ENCODE peak calls at places on chromosomes 6 and 20, in seven cellular contexts. Y is HCT116, Z is HepG2, Q is SK-N-SH, X is GM12878, N is H1, M is K562. B is an unnamed sample.

GRCh38 chr20:41373851-41374567 is 7.4 kb upstream of the EMILIN3 start:
- DNase-seq in Y (no peak), Z (no peak), Q (peak), X (no peak), N (no peak), M (no peak), B (no peak)

GRCh38 chr6:141969201-141969600 is 163.5 kb upstream of the GJE1 start:
- DNase-seq in Y (no peak), Z (no peak), Q (no peak), X (no peak), N (no peak), M (no peak), B (no peak)

GRCh38 chr6:11143394-11144371 is 32.2 kb upstream of the ERVFRD-1 start:
- DNase-seq in Y (peak), Z (peak), Q (no peak), X (no peak), N (no peak), M (peak), B (peak)

GRCh38 chr6:9566096-9566495 is 848.8 kb downstream of the TFAP2A start:
- DNase-seq in Y (no peak), Z (no peak), Q (no peak), X (no peak), N (no peak), M (no peak), B (no peak)

GRCh38 chr6:24879351-24879750 is 56.4 kb downstream of the RIPOR2 start:
- DNase-seq in Y (no peak), Z (no peak), Q (no peak), X (no peak), N (no peak), M (no peak), B (no peak)

GRCh38 chr6:128521302-128521632 is 868 bp upstream of the PTPRK start:
- DNase-seq in Y (no peak), Z (no peak), Q (no peak), X (no peak), N (no peak), M (no peak), B (no peak)

GRCh38 chr6:158639056-158639455 is 5.5 kb downstream of the DYNLT1 start:
- DNase-seq in Y (no peak), Z (no peak), Q (no peak), X (no peak), N (no peak), M (no peak), B (no peak)

GRCh38 chr20:38588303-38588702 is 7.3 kb downstream of the ADIG start:
- DNase-seq in Y (no peak), Z (no peak), Q (no peak), X (no peak), N (no peak), M (no peak), B (no peak)

GRCh38 chr6:123089223-123089622 is 93.2 kb downstream of the CLVS2 start:
- DNase-seq in Y (no peak), Z (no peak), Q (no peak), X (no peak), N (no peak), M (no peak), B (no peak)

GRCh38 chr20:41469868-41470267 is 103.2 kb upstream of the EMILIN3 start:
- DNase-seq in Y (no peak), Z (no peak), Q (no peak), X (no peak), N (no peak), M (no peak), B (no peak)

GRCh38 chr6:43059168-43060033 is at the start of the genes KLC4 and MRPL2:
- DNase-seq in Y (peak), Z (peak), Q (peak), X (peak), N (peak), M (peak), B (peak)

GRCh38 chr6:43060034-43060754 is 763 bp downstream of the KLC4 start:
- DNase-seq in Y (no peak), Z (peak), Q (no peak), X (no peak), N (no peak), M (peak), B (peak)

GRCh38 chr6:43055966-43056365 is 2.3 kb upstream of the CUL7 start:
- DNase-seq in Y (no peak), Z (no peak), Q (no peak), X (no peak), N (no peak), M (no peak), B (no peak)

GRCh38 chr6:43060755-43061633 is 1.6 kb downstream of the KLC4 start:
- DNase-seq in Y (no peak), Z (no peak), Q (no peak), X (no peak), N (no peak), M (no peak), B (no peak)

DNA sequence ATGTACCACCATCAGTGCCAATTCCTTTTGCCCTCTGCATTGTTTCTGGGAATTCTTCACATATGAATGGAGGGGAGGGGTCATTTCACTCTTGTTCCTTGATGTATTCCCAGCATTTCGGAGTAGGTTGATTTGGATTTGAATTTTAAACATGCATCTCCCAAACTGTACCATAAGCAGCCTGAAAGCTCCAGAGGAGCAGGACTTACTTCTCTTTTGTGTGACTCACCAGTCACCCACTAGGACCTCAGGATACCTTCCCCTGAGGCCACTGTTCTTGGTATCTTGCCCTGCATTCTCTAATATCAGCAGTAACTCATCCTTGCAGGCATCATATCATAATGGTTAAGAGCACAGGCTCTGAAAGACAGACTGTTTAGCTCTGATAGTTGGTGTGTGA is 723 bp downstream of the MRPL2 start:
- DNase-seq in Y (no peak), Z (no peak), Q (no peak), X (no peak), N (no peak), M (no peak), B (no peak)
- TF ChIP-seq JUND in Y (no peak), Z (no peak), Q (no peak), X (no peak), N (no peak), M (no peak), B (no peak)

GRCh38 chr6:137754366-137754765 is 112.7 kb upstream of the TNFAIP3 start:
- DNase-seq in Y (no peak), Z (no peak), Q (no peak), X (no peak), N (no peak), M (no peak), B (no peak)
- TF ChIP-seq JUND in Y (no peak), Z (no peak), Q (no peak), X (no peak), N (no peak), M (no peak), B (no peak)

GRCh38 chr6:43184268-43184985 is 2.4 kb downstream of the CUL9 start:
- DNase-seq in Y (no peak), Z (no peak), Q (no peak), X (no peak), N (no peak), M (no peak), B (no peak)
- TF ChIP-seq JUND in Y (no peak), Z (no peak), Q (no peak), X (no peak), N (no peak), M (no peak), B (no peak)

GRCh38 chr6:112113371-112113770 is 26.0 kb downstream of the FAM229B start:
- DNase-seq in Y (no peak), Z (no peak), Q (no peak), X (no peak), N (no peak), M (no peak), B (no peak)
- TF ChIP-seq JUND in Y (no peak), Z (no peak), Q (no peak), X (no peak), N (no peak), M (no peak), B (no peak)

DNA sequence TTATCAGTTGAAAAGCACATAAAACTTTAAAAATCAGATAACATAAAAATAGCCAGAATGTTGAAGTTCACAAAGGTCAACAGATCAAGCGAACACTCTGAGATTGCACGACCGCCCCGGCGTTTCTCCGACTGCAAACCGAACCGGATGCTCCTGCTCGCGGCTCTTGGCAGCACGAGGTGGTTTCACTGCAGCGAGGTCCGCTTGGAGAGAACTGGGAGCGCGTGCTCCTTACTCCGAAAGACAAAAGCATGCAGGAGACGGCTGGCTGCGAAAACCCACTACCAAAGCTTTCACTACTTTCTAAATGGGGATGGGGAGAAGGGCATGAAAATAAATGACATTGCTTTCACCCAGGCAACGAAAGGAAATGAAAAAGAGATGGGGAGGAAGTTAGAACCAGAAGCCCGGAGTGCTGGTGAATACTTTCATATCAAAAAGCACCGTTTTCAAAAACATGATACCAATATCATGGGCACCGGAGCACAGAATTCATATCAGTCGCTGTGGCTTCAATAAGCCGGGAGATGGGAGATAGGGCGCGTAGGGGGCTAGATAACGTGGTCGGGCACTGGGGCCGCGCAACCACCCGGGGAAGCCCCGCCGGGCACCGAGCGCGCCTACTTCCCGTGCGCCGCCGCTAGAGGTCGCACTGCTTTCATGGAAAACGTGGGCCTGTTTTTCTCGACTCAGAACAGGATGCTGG is 8.3 kb upstream of the ANKRD60 start:
- DNase-seq in Y (no peak), Z (peak), Q (peak), X (peak), N (peak), M (peak), B (peak)
- TF ChIP-seq JUND in Y (no peak), Z (no peak), Q (no peak), X (no peak), N (peak), M (no peak), B (no peak)

DNA sequence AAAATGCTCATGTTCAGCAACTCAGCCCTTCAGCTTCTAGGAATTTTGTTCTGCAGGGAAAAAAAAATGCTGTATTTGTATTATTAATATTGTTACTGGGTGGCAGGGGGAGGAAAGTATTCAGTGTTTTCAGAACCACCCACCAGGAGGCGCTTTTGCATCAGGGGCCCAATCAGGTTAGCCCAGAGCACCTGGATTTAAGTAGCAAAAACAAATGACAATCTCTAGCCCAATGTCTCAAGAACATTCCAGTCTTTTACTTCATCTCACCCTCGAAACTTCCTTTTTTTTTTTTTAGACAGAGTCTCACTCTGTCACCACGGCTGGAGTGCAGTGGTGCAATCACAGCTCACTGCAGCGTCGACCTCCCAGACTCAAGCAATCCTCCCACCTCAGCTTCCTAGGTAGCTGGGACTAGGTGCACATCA is 635 bp upstream of the C20orf203 start:
- DNase-seq in Y (peak), Z (peak), Q (peak), X (no peak), N (no peak), M (peak), B (peak)
- TF ChIP-seq JUND in Y (no peak), Z (no peak), Q (no peak), X (no peak), N (no peak), M (no peak), B (no peak)

DNA sequence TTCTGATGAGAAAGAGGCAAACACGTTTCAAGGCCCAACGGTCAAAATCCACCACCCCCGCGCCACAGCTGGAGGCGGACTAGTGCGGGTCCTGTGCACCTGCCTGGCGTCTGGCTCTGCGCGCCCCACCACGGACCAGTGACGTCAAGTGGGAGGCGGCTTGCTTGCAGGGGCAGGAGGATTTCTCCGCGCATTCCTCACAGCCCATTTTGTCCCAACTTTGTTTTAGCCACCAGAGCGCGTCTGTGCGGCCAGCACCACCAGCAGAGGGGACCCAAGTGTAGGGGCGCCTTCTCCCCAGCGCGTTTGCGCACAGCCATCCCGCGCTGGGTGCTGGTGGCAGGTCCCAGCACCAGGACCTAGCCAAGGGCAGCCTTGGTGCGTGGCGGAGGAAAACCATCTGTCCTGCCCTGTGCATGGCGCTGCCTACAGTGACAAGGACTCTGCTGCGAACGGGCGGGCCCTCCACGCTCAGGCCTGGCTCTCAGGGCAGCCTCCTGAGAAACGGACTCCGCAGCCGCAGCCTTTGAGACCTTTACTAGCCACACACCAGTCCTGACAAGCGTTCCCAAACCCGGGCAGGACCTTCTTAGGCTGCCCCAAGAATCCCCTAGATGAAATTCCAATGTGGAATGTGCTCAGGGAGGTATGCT is 194.8 kb upstream of the EXOC2 start:
- DNase-seq in Y (no peak), Z (no peak), Q (no peak), X (no peak), N (no peak), M (no peak), B (no peak)
- TF ChIP-seq JUND in Y (no peak), Z (no peak), Q (no peak), X (no peak), N (no peak), M (no peak), B (no peak)

B was measured in T47D.